ENCODE peak calls at places on chromosomes 11 and 22, in six cellular contexts. O, R, S, W, Y and T are unnamed samples.

GRCh38 chr11:76205252-76206076 is 838 bp downstream of the WNT11 start:
- DNase-seq in Y (no peak), O (peak; percentile 69), W (no peak), R (no peak), S (no peak), T (no peak)

GRCh38 chr11:120235024-120235628 is 4.8 kb upstream of the POU2F3 start:
- DNase-seq in R (peak; percentile 83), S (peak; percentile 66), O (peak; percentile 82), Y (peak; percentile 80), W (no peak), T (peak; percentile 34)

GRCh38 chr11:112780351-112781043 is 180.7 kb upstream of the NCAM1 start:
- DNase-seq in W (no peak), S (no peak), O (no peak), Y (no peak), R (no peak), T (no peak)

GRCh38 chr11:3161720-3162409 is 3.2 kb downstream of the OSBPL5 start:
- DNase-seq in R (no peak), W (no peak), O (no peak), S (no peak), Y (no peak), T (no peak)

GRCh38 chr11:24872912-24873311 is 376.1 kb downstream of the LUZP2 start:
- DNase-seq in R (no peak), Y (no peak), W (no peak), S (no peak), O (no peak), T (no peak)

GRCh38 chr11:78795862-78796261 is 221.2 kb upstream of the NARS2 start:
- DNase-seq in W (no peak), R (no peak), S (no peak), O (no peak), Y (no peak), T (no peak)

GRCh38 chr11:13917269-13917668 is 45.3 kb upstream of the SPON1 start:
- DNase-seq in O (no peak), W (no peak), Y (no peak), R (no peak), S (no peak), T (no peak)

GRCh38 chr11:95584180-95584579 is 205.4 kb downstream of the FAM76B start:
- DNase-seq in Y (no peak), O (no peak), R (no peak), W (no peak), S (no peak), T (no peak)

GRCh38 chr11:94171693-94172440 is 43.2 kb downstream of the PANX1 start:
- DNase-seq in W (no peak), S (no peak), R (peak; percentile 53), Y (peak; percentile 73), O (peak; percentile 52), T (no peak)

GRCh38 chr11:5753943-5754342 is at the start of gene OR52N4:
- DNase-seq in W (no peak), R (no peak), Y (no peak), S (no peak), O (no peak), T (no peak)

GRCh38 chr11:4202749-4203148 is 108.2 kb downstream of the RRM1 start:
- DNase-seq in R (no peak), S (no peak), W (no peak), Y (no peak), O (no peak), T (no peak)

GRCh38 chr11:112132737-112133136 is 31.2 kb downstream of the IL18 start:
- DNase-seq in Y (no peak), S (no peak), R (no peak), W (no peak), O (no peak), T (no peak)

GRCh38 chr22:37419916-37420655 is 7.2 kb downstream of the ELFN2 start:
- DNase-seq in W (no peak), R (no peak), O (peak; percentile 34), Y (no peak), S (no peak), T (no peak)

GRCh38 chr11:71500601-71501021 is 26.5 kb upstream of the KRTAP5-7 start:
- DNase-seq in R (no peak), O (no peak), Y (no peak), S (no peak), W (no peak), T (no peak)

GRCh38 chr11:79081441-79082124 is 359.2 kb downstream of the TENM4 start:
- DNase-seq in S (no peak), W (no peak), Y (no peak), R (no peak), O (no peak), T (no peak)

GRCh38 chr11:111155021-111155420 is 90.5 kb upstream of the POU2AF2 start:
- DNase-seq in R (no peak), O (no peak), Y (no peak), W (no peak), S (no peak), T (no peak)

GRCh38 chr11:5626191-5626590 is 1.4 kb downstream of the TRIM34 start:
- DNase-seq in W (no peak), R (no peak), Y (no peak), O (no peak), S (no peak), T (no peak)

GRCh38 chr22:24105018-24105360 is 76.3 kb upstream of the SUSD2 start:
- DNase-seq in Y (no peak), O (no peak), S (no peak), W (no peak), R (no peak), T (no peak)

GRCh38 chr11:108224908-108225786 is 2.3 kb downstream of the ATM start:
- DNase-seq in O (no peak), Y (peak; percentile 68), S (no peak), W (peak; percentile 43), R (peak; percentile 45), T (peak; percentile 23)

GRCh38 chr11:128316541-128317206 is 270.7 kb downstream of the ETS1 start:
- DNase-seq in S (no peak), O (no peak), R (no peak), Y (no peak), W (no peak), T (no peak)

GRCh38 chr11:64831411-64831891 is 13.0 kb downstream of the CDC42BPG start:
- DNase-seq in S (no peak), Y (no peak), O (no peak), W (no peak), R (no peak), T (no peak)

GRCh38 chr11:326842-327580 is 6.4 kb upstream of the IFITM3 start:
- DNase-seq in O (no peak), S (peak; percentile 71), Y (peak; percentile 82), W (peak; percentile 77), R (peak; percentile 88), T (peak; percentile 46)

GRCh38 chr11:37124384-37124783 is 526.3 kb upstream of the RAG2 start:
- DNase-seq in Y (no peak), W (no peak), R (no peak), S (no peak), O (no peak), T (no peak)

GRCh38 chr22:41369089-41369745 is 12.5 kb upstream of the TEF start:
- DNase-seq in Y (no peak), S (no peak), R (no peak), W (no peak), O (no peak), T (no peak)

GRCh38 chr22:44589831-44590230 is 91.8 kb upstream of the RTL6 start:
- DNase-seq in O (no peak), S (no peak), R (no peak), W (no peak), Y (no peak), T (no peak)

GRCh38 chr11:47106839-47107520 is 69.7 kb downstream of the ARFGAP2 start:
- DNase-seq in O (no peak), R (no peak), Y (no peak), W (no peak), S (no peak), T (no peak)

GRCh38 chr11:133928628-133929059 is 28.1 kb downstream of the IGSF9B start:
- DNase-seq in R (no peak), S (no peak), Y (peak; percentile 83), O (no peak), W (peak; percentile 56), T (no peak)

GRCh38 chr11:2293396-2294339 is 8.1 kb downstream of the C11orf21 start:
- DNase-seq in O (no peak), S (no peak), R (no peak), Y (peak; percentile 61), W (no peak), T (no peak)

GRCh38 chr11:70487160-70487559 is 88.8 kb downstream of the CTTN start:
- DNase-seq in S (no peak), W (no peak), Y (no peak), R (no peak), O (no peak), T (no peak)

GRCh38 chr22:25281675-25282345 is 62.4 kb downstream of the CRYBB2 start:
- DNase-seq in S (no peak), R (no peak), W (no peak), O (peak; percentile 0), Y (no peak), T (no peak)

GRCh38 chr22:29871684-29872083 is 11.3 kb upstream of the MTMR3 start:
- DNase-seq in O (no peak), S (no peak), Y (no peak), W (no peak), R (no peak), T (no peak)

GRCh38 chr22:49826603-49827306 is 918 bp downstream of the BRD1 start:
- DNase-seq in Y (peak; percentile 77), O (peak; percentile 52), W (peak; percentile 26), R (no peak), S (no peak), T (peak; percentile 53)

GRCh38 chr22:23904855-23905254 is 10.7 kb downstream of the MIF start:
- DNase-seq in S (no peak), R (no peak), Y (no peak), W (no peak), O (no peak), T (no peak)

GRCh38 chr11:34512810-34513673 is 552 bp downstream of the ELF5 start:
- DNase-seq in S (peak; percentile 68), R (peak; percentile 81), W (no peak), Y (peak; percentile 79), O (peak; percentile 56), T (peak; percentile 44)